ENCODE peak calls at places on chromosomes 12 and 14, in eight cellular contexts. A is tibial nerve; U is heart right ventricle; F is IMR-90; H is CD4-positive, alpha-beta T cell; E is fibroblast of pulmonary artery; R is HFF-Myc; I is cardiac fibroblast. Y is an unnamed sample.
A peak's percentile ranks its signal among the peaks of the same experiment; 100 is the strongest.

GRCh38 chr14:36747411-36748184 is 85.9 kb downstream of the PAX9 start:
- DNase-seq in A (no peak), U (no peak), F (no peak), H (no peak), E (peak; percentile 0), R (no peak), I (no peak), Y (no peak)

GRCh38 chr14:90275455-90275814 is 19.1 kb downstream of the PSMC1 start:
- DNase-seq in A (no peak), U (no peak), F (no peak), H (no peak), E (no peak), R (no peak), I (no peak), Y (no peak)

GRCh38 chr12:95204141-95204866 is 13.0 kb downstream of the FGD6 start:
- DNase-seq in A (peak; percentile 38), U (peak; percentile 27), F (peak; percentile 95), H (no peak), E (peak; percentile 94), R (no peak), I (peak; percentile 92), Y (no peak)

GRCh38 chr12:100908501-100908900 is 113.9 kb downstream of the ANO4 start:
- DNase-seq in A (no peak), U (no peak), F (peak; percentile 88), H (no peak), E (peak; percentile 78), R (no peak), I (peak; percentile 29), Y (no peak)

GRCh38 chr12:104596128-104596799 is 139.5 kb downstream of the CHST11 start:
- DNase-seq in A (peak; percentile 52), U (peak; percentile 41), F (peak; percentile 86), H (no peak), E (peak; percentile 93), R (peak; percentile 78), I (peak; percentile 94), Y (no peak)

GRCh38 chr12:111270773-111271172 is 98.1 kb downstream of the PHETA1 start:
- DNase-seq in A (no peak), U (no peak), F (peak; percentile 6), H (no peak), E (peak; percentile 14), R (no peak), I (no peak), Y (no peak)

GRCh38 chr12:65660096-65660495 is 164.2 kb upstream of the HMGA2 start:
- DNase-seq in A (no peak), U (no peak), F (no peak), H (no peak), E (no peak), R (no peak), I (no peak), Y (no peak)

GRCh38 chr12:120873231-120873630 is 30.9 kb downstream of the SPPL3 start:
- DNase-seq in A (no peak), U (no peak), F (no peak), H (no peak), E (no peak), R (no peak), I (no peak), Y (no peak)

GRCh38 chr14:36069535-36069900 is 107.0 kb downstream of the PTCSC3 start:
- DNase-seq in A (no peak), U (no peak), F (peak; percentile 17), H (no peak), E (peak; percentile 43), R (no peak), I (peak; percentile 35), Y (peak; percentile 54)

GRCh38 chr12:100474617-100475016 is 951 bp downstream of the NR1H4 start:
- DNase-seq in A (no peak), U (no peak), F (no peak), H (no peak), E (no peak), R (no peak), I (no peak), Y (no peak)

GRCh38 chr12:24470050-24470449 is 478.9 kb downstream of the BCAT1 start:
- DNase-seq in A (no peak), U (no peak), F (peak; percentile 40), H (no peak), E (no peak), R (no peak), I (no peak), Y (no peak)

GRCh38 chr12:68981536-68981935 is 48.6 kb upstream of the CPM start:
- DNase-seq in A (no peak), U (no peak), F (peak; percentile 76), H (no peak), E (peak; percentile 79), R (no peak), I (peak; percentile 65), Y (no peak)

GRCh38 chr14:57487771-57488170 is 5.9 kb downstream of the CCDC198 start:
- DNase-seq in A (no peak), U (no peak), F (peak; percentile 2), H (no peak), E (no peak), R (no peak), I (no peak), Y (no peak)

GRCh38 chr12:66775941-66776340 is 97.1 kb upstream of the GRIP1 start:
- DNase-seq in A (no peak), U (no peak), F (no peak), H (no peak), E (no peak), R (no peak), I (no peak), Y (no peak)

GRCh38 chr12:64039285-64039871 is 182.7 kb downstream of the KICS2 start:
- DNase-seq in A (no peak), U (peak; percentile 11), F (peak; percentile 74), H (no peak), E (peak; percentile 49), R (no peak), I (peak; percentile 59), Y (no peak)

GRCh38 chr14:77076118-77076631 is 21.9 kb upstream of the CIPC start:
- DNase-seq in A (peak; percentile 89), U (peak; percentile 89), F (no peak), H (no peak), E (peak; percentile 98), R (no peak), I (peak; percentile 97), Y (no peak)

GRCh38 chr14:65167072-65167645 is 64.8 kb upstream of the MAX start:
- DNase-seq in A (no peak), U (no peak), F (no peak), H (no peak), E (no peak), R (no peak), I (no peak), Y (no peak)

GRCh38 chr12:16454481-16454880 is 107.0 kb downstream of the MGST1 start:
- DNase-seq in A (no peak), U (no peak), F (peak; percentile 51), H (no peak), E (peak; percentile 44), R (no peak), I (peak; percentile 17), Y (no peak)

GRCh38 chr12:16453319-16453718 is 105.9 kb downstream of the MGST1 start:
- DNase-seq in A (no peak), U (no peak), F (no peak), H (no peak), E (no peak), R (no peak), I (no peak), Y (no peak)

DNA sequence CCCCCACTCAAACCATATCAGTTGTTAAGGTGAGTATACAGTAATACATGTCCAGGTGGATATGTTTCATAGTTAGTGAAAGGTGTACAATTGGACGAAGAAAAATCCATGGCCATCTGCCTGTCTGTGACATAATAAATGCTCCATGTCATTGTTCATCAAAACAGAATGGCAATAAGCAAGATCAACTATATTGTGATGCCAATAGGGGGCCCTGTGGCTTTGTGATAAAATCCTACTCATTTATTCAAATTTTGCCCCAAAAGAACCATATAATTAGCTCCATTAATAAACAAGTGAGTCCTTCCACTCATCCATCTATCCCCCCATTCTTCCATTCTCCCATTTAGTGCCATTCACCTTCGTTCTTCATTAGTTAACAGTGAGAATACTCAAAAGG is 102.0 kb downstream of the MGST1 start:
- DNase-seq in A (no peak), U (no peak), F (no peak), H (no peak), E (peak; percentile 18), R (no peak), I (peak; percentile 11), Y (no peak)
- TF ChIP-seq CTCF in A (no peak), U (no peak), F (peak; percentile 16), H (no peak), E (peak; percentile 10), R (no peak), I (no peak), Y (no peak)

GRCh38 chr12:49110191-49111155 is at the start of gene LMBR1L:
- DNase-seq in A (peak; percentile 98), U (peak; percentile 98), F (peak; percentile 98), H (peak; percentile 95), E (peak; percentile 99), R (peak; percentile 96), I (peak; percentile 98), Y (peak; percentile 96)
- TF ChIP-seq CTCF in A (peak; percentile 85), U (peak; percentile 50), F (peak; percentile 54), H (peak; percentile 61), E (peak; percentile 44), R (peak; percentile 35), I (peak; percentile 47), Y (no peak)

GRCh38 chr14:92906420-92906819 is 16.5 kb upstream of the CHGA start:
- DNase-seq in A (no peak), U (no peak), F (no peak), H (no peak), E (no peak), R (no peak), I (no peak), Y (no peak)
- TF ChIP-seq CTCF in A (no peak), U (no peak), F (no peak), H (no peak), E (no peak), R (no peak), I (no peak), Y (no peak)

GRCh38 chr14:68774771-68775613 is 17.9 kb downstream of the ZFP36L1 start:
- DNase-seq in A (no peak), U (no peak), F (peak; percentile 84), H (no peak), E (no peak), R (no peak), I (peak; percentile 17), Y (no peak)
- TF ChIP-seq CTCF in A (no peak), U (no peak), F (no peak), H (no peak), E (no peak), R (no peak), I (no peak), Y (no peak)

GRCh38 chr12:130819248-130819576 is 19.8 kb downstream of the STX2 start:
- DNase-seq in A (no peak), U (no peak), F (no peak), H (no peak), E (no peak), R (no peak), I (no peak), Y (no peak)
- TF ChIP-seq CTCF in A (no peak), U (peak; percentile 27), F (no peak), H (peak; percentile 60), E (no peak), R (no peak), I (no peak), Y (no peak)